ENCODE peak calls at places on chromosomes 16 and 17, in five cellular contexts. L is heart right ventricle; G is CD8-positive, alpha-beta memory T cell; D is IMR-90; X is thoracic aorta. R is an unnamed sample.

GRCh38 chr17:68207651-68208253 is 40.1 kb upstream of the AMZ2 start:
- DNase-seq in L (no peak), G (no peak), D (no peak), X (no peak), R (no peak)

GRCh38 chr16:19707699-19708497 is 10.1 kb downstream of the KNOP1 start:
- DNase-seq in L (no peak), G (no peak), D (no peak), X (no peak), R (no peak)

GRCh38 chr17:13888043-13888442 is 181.3 kb upstream of the COX10 start:
- DNase-seq in L (peak; percentile 24), G (no peak), D (peak; percentile 35), X (no peak), R (peak; percentile 43)

GRCh38 chr17:35713069-35713728 is 18.2 kb upstream of the RASL10B start:
- DNase-seq in L (peak; percentile 51), G (no peak), D (peak; percentile 94), X (peak; percentile 62), R (peak; percentile 80)

GRCh38 chr17:83173997-83174858 is 94.8 kb downstream of the METRNL start:
- DNase-seq in L (no peak), G (no peak), D (peak; percentile 21), X (no peak), R (peak; percentile 67)

GRCh38 chr16:3728424-3729160 is 11.3 kb upstream of the TRAP1 start:
- DNase-seq in L (no peak), G (no peak), D (no peak), X (no peak), R (no peak)

GRCh38 chr17:46201491-46201890 is 8.3 kb upstream of the KANSL1 start:
- DNase-seq in L (no peak), G (no peak), D (no peak), X (no peak), R (no peak)

GRCh38 chr16:85470873-85471272 is 142.2 kb upstream of the GSE1 start:
- DNase-seq in L (no peak), G (no peak), D (no peak), X (no peak), R (no peak)

GRCh38 chr16:25707982-25708583 is 16.3 kb downstream of the HS3ST4 start:
- DNase-seq in L (no peak), G (no peak), D (no peak), X (no peak), R (no peak)

GRCh38 chr17:59426031-59426430 is 94.6 kb downstream of the YPEL2 start:
- DNase-seq in L (no peak), G (no peak), D (no peak), X (no peak), R (no peak)

GRCh38 chr17:68377771-68378201 is 79.5 kb downstream of the WIPI1 start:
- DNase-seq in L (no peak), G (no peak), D (no peak), X (no peak), R (no peak)

GRCh38 chr17:74882517-74883240 is 9.9 kb upstream of the FDXR start:
- DNase-seq in L (no peak), G (peak; percentile 31), D (no peak), X (no peak), R (no peak)

GRCh38 chr16:15502041-15502725 is 67.8 kb downstream of the BMERB1 start:
- DNase-seq in L (no peak), G (no peak), D (peak; percentile 96), X (no peak), R (peak; percentile 91)

GRCh38 chr17:50447870-50448573 is 20.7 kb downstream of the CHAD start:
- DNase-seq in L (no peak), G (no peak), D (no peak), X (no peak), R (no peak)

GRCh38 chr17:31902693-31903092 is 1.2 kb upstream of the UTP6 start:
- DNase-seq in L (no peak), G (no peak), D (no peak), X (no peak), R (no peak)

GRCh38 chr16:659618-660017 is 8.3 kb upstream of the RHOT2 start:
- DNase-seq in L (no peak), G (no peak), D (no peak), X (no peak), R (no peak)

GRCh38 chr17:74678541-74678940 is 34.2 kb downstream of the CD300LF start:
- DNase-seq in L (no peak), G (no peak), D (no peak), X (no peak), R (no peak)

GRCh38 chr17:72943826-72944689 is 148.4 kb downstream of the SLC39A11 start:
- DNase-seq in L (no peak), G (no peak), D (no peak), X (no peak), R (no peak)

GRCh38 chr17:48100160-48100559 is 1.1 kb downstream of the CBX1 start:
- DNase-seq in L (no peak), G (no peak), D (peak; percentile 62), X (no peak), R (peak; percentile 70)

GRCh38 chr17:81428121-81428515 is 32.9 kb downstream of the BAHCC1 start:
- DNase-seq in L (no peak), G (no peak), D (no peak), X (peak; percentile 57), R (no peak)

GRCh38 chr16:88730632-88731607 is 24.6 kb downstream of the CTU2 start:
- DNase-seq in L (no peak), G (no peak), D (peak; percentile 59), X (no peak), R (no peak)

GRCh38 chr16:71412270-71413160 is 29.3 kb downstream of the TLE7 start:
- DNase-seq in L (peak; percentile 74), G (peak; percentile 67), D (peak; percentile 59), X (no peak), R (peak; percentile 88)

GRCh38 chr17:1078062-1078711 is 81.3 kb downstream of the TIMM22 start:
- DNase-seq in L (no peak), G (no peak), D (no peak), X (no peak), R (no peak)

GRCh38 chr16:12750554-12750918 is 53.2 kb downstream of the CPPED1 start:
- DNase-seq in L (no peak), G (no peak), D (no peak), X (no peak), R (no peak)

GRCh38 chr16:66250686-66251405 is 115.6 kb upstream of the CDH5 start:
- DNase-seq in L (peak; percentile 61), G (no peak), D (peak; percentile 73), X (no peak), R (peak; percentile 90)

GRCh38 chr16:24851700-24852099 is 5.9 kb downstream of the SLC5A11 start:
- DNase-seq in L (no peak), G (no peak), D (peak; percentile 75), X (no peak), R (no peak)

GRCh38 chr16:3022208-3022696 is 1.5 kb downstream of the HCFC1R1 start:
- DNase-seq in L (peak; percentile 89), G (peak; percentile 88), D (peak; percentile 95), X (peak; percentile 78), R (peak; percentile 97)

GRCh38 chr17:41392278-41392677 is 5.1 kb downstream of the KRT31 start:
- DNase-seq in L (no peak), G (no peak), D (peak; percentile 74), X (no peak), R (no peak)

GRCh38 chr16:7085776-7086175 is 246.9 kb upstream of the RBFOX1 start:
- DNase-seq in L (no peak), G (no peak), D (no peak), X (no peak), R (no peak)

GRCh38 chr17:74742153-74742515 is 5.1 kb downstream of the RAB37 start:
- DNase-seq in L (no peak), G (peak; percentile 70), D (peak; percentile 31), X (no peak), R (peak; percentile 20)

GRCh38 chr16:82660078-82660645 is 33.4 kb downstream of the CDH13 start:
- DNase-seq in L (no peak), G (peak; percentile 60), D (peak; percentile 63), X (no peak), R (peak; percentile 60)

GRCh38 chr16:11138769-11139623 is 117.0 kb downstream of the SOCS1 start:
- DNase-seq in L (no peak), G (no peak), D (peak; percentile 44), X (no peak), R (peak; percentile 68)

GRCh38 chr16:2912330-2913199 is 834 bp downstream of the FLYWCH1 start:
- DNase-seq in L (peak; percentile 27), G (no peak), D (peak; percentile 73), X (no peak), R (peak; percentile 82)

GRCh38 chr17:33972756-33973155 is 282.3 kb upstream of the CCL2 start:
- DNase-seq in L (no peak), G (no peak), D (no peak), X (no peak), R (no peak)

GRCh38 chr17:56756536-56756935 is 77.2 kb downstream of the C17orf67 start:
- DNase-seq in L (no peak), G (no peak), D (peak; percentile 98), X (no peak), R (peak; percentile 87)

GRCh38 chr16:67395458-67396158 is 2.3 kb upstream of the TPPP3 start:
- DNase-seq in L (no peak), G (no peak), D (peak; percentile 72), X (no peak), R (no peak)

GRCh38 chr16:85151603-85152413 is 39.5 kb upstream of the CIBAR2 start:
- DNase-seq in L (peak; percentile 81), G (no peak), D (peak; percentile 78), X (peak; percentile 84), R (peak; percentile 97)

DNA sequence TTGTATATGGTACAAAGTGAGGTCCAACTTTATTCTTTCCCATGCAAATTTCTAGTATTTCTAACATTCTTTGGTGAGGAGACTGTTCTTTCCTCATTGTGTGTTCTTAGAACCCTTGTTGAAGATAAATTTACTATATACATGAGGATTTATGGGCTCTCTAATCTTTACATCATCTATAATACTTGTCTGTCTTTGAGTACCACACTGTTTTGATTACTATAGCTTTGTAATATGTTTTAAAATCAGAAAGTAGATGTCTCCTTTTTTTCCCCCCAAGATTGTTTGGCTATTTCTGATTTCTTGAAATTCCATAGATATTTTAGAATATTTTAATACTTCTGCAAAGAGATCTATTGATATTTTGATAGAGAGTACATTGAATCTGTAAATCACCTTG is 23.7 kb downstream of the ZNF267 start:
- DNase-seq in L (no peak), G (no peak), D (no peak), X (no peak), R (no peak)
- H3K9me3 ChIP-seq in L (peaks cover 16% of the 10 kb centered on the region), G (no peaks in the 10 kb centered on the region), D (peaks cover 13% of the 10 kb centered on the region), X (peaks cover 19% of the 10 kb centered on the region), R (peaks cover 56% of the 10 kb centered on the region)

GRCh38 chr16:72945611-72946010 is 102.3 kb downstream of the ZFHX3 start:
- DNase-seq in L (no peak), G (no peak), D (no peak), X (no peak), R (no peak)
- H3K9me3 ChIP-seq in L (no peaks in the 10 kb centered on the region), G (no peaks in the 10 kb centered on the region), D (no peaks in the 10 kb centered on the region), X (no peaks in the 10 kb centered on the region), R (no peaks in the 10 kb centered on the region)

GRCh38 chr17:61795546-61795945 is 67.8 kb downstream of the BRIP1 start:
- DNase-seq in L (no peak), G (no peak), D (no peak), X (no peak), R (no peak)
- H3K9me3 ChIP-seq in L (no peaks in the 10 kb centered on the region), G (no peaks in the 10 kb centered on the region), D (no peaks in the 10 kb centered on the region), X (no peaks in the 10 kb centered on the region), R (no peaks in the 10 kb centered on the region)

DNA sequence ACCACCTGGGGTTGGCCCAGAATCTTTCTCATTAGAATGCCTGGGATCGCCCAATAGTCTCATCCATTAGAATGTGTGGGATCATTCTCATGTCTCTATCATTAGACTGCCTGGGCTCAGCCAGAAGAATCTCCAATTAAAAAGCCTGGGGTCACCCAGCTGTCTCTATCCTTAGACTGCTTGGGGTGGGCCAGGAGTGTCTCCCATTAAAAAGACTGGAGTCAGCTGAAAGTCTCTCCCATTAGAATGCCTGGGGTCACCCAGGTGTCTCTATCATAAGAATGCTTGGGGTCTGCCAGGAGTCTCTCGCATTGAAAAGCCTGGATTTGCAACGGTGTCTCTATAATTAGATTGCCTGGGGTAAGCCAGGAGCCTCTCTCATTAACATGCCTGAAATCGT is 2225.7 kb downstream of the TP53TG3F start:
- DNase-seq in L (no peak), G (no peak), D (no peak), X (no peak), R (no peak)
- H3K9me3 ChIP-seq in L (no peaks in the 10 kb centered on the region), G (peaks cover 6% of the 10 kb centered on the region), D (peaks cover 12% of the 10 kb centered on the region), X (no peaks in the 10 kb centered on the region), R (peaks cover 6% of the 10 kb centered on the region)